ENCODE peak calls at places on chromosomes 4 and X, in seven cellular contexts. Q is lung; A is IMR-90; U is keratinocyte; H is CD4-positive, CD25-positive, alpha-beta regulatory T cell; C is heart left ventricle; L is tibial artery. E is an unnamed sample.

GRCh38 chr4:120466429-120466828 is 399.8 kb upstream of the MAD2L1 start:
- DNase-seq in Q (no peak), A (no peak), U (no peak), H (no peak), C (no peak), L (no peak), E (no peak)

GRCh38 chrX:70262952-70263567 is 3.1 kb upstream of the P2RY4 start:
- DNase-seq in Q (no peak), A (peak), U (peak), H (peak), C (peak), L (no peak), E (no peak)

GRCh38 chrX:386768-387575 is at the start of gene PPP2R3B:
- DNase-seq in Q (peak), A (peak), U (peak), H (peak), C (peak), L (peak), E (peak)

GRCh38 chr4:2935762-2936743 is 27.2 kb downstream of the NOP14 start:
- DNase-seq in Q (no peak), A (no peak), U (peak), H (peak), C (no peak), L (peak), E (peak)

GRCh38 chr4:8507251-8507570 is 66.6 kb downstream of the TRMT44 start:
- DNase-seq in Q (no peak), A (no peak), U (no peak), H (no peak), C (no peak), L (no peak), E (peak)

GRCh38 chrX:1093586-1094538 is 118.6 kb downstream of the CRLF2 start:
- DNase-seq in Q (no peak), A (no peak), U (no peak), H (no peak), C (no peak), L (no peak), E (peak)

GRCh38 chrX:97308161-97308560 is 424.5 kb downstream of the RPA4 start:
- DNase-seq in Q (no peak), A (peak), U (no peak), H (no peak), C (no peak), L (no peak), E (no peak)

GRCh38 chrX:54452920-54453319 is 12.7 kb downstream of the TSR2 start:
- DNase-seq in Q (no peak), A (peak), U (no peak), H (no peak), C (no peak), L (no peak), E (no peak)

GRCh38 chrX:134636859-134637258 is 21.4 kb downstream of the PLAC1 start:
- DNase-seq in Q (no peak), A (peak), U (no peak), H (no peak), C (no peak), L (no peak), E (no peak)

DNA sequence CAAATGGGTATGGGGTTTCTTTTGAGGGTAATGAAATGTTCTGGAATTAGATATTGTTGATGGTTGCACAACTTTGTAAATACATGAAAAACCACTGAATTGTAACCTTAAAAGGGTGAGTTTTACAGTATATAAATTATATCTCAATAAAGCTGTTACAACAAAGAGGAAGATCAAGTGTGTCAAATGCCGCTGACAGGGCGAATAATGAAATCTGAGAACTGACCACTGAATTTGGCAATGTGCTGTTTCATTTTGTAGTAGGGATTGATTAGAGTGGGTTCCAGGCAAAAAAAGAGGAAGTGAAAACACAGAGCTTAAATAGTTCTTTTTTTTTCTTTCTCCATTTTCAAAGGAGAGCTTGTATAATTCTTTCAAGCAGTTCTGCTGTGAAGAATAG is 161.1 kb upstream of the NAP1L5 start:
- DNase-seq in Q (no peak), A (no peak), U (no peak), H (no peak), C (no peak), L (no peak), E (no peak)
- H3K4me3 ChIP-seq in Q (no peak), A (no peak), U (no peak), H (no peak), C (no peak), L (no peak), E (no peak)

GRCh38 chr4:128601992-128602695 is 207.4 kb upstream of the JADE1 start:
- DNase-seq in Q (no peak), A (peak), U (no peak), H (no peak), C (no peak), L (no peak), E (no peak)

GRCh38 chr4:128600410-128600809 is 209.1 kb upstream of the JADE1 start:
- DNase-seq in Q (no peak), A (peak), U (no peak), H (no peak), C (no peak), L (no peak), E (no peak)

GRCh38 chr4:128604204-128604603 is 205.3 kb upstream of the JADE1 start:
- DNase-seq in Q (no peak), A (no peak), U (no peak), H (no peak), C (no peak), L (no peak), E (no peak)

GRCh38 chr4:128604840-128605239 is 204.7 kb upstream of the JADE1 start:
- DNase-seq in Q (no peak), A (peak), U (peak), H (no peak), C (no peak), L (no peak), E (no peak)

DNA sequence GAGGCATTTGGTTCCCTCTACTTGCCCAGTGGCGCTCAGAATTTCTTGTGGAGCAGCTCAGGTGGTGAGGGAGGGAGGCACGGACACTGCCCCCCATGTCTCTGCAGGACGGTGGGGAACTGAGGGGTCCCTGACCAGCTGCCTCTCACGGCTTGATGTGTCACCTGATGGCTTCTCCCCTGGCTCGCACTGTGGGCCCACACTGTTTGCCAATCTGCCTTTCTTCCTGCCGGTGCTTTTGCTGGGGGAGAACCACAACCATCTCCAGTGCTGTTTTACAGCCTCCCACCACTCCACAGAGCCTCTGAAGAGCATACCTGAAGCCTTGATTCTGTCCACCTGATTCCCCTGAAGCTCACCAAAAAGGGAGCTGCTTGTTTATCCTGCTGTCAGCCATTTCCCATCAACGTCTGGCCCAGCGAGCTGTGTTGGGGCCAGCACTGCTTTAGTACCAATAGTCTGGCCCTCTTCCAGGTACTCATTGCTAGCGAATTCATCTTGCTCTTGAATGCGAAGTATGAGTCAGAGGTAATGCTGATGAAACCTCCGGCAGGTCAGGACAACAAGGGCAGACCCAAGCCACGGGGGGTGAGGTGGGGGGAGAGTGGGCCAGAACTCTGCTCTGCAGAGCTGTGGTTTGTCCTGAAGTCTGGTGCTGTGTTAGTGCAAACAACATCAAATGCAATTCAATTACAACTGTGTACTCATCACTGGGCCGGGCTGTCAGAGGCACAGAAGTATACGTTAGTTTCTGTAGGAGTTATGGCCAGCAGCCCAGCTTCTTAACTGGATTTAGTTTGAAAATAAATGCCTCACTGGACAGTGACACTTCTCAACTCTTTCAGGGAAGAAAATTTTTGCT is 208.3 kb upstream of the JADE1 start:
- DNase-seq in Q (peak), A (peak), U (peak), H (no peak), C (peak), L (peak), E (peak)
- H3K27ac ChIP-seq in Q (peak), A (peak), U (peak), H (no peak), C (peak), L (peak), E (peak)

GRCh38 chrX:48468247-48468671 is 1.8 kb downstream of the SLC38A5 start:
- DNase-seq in Q (no peak), A (no peak), U (no peak), H (peak), C (no peak), L (no peak), E (no peak)

GRCh38 chrX:48467331-48467761 is 2.7 kb downstream of the SLC38A5 start:
- DNase-seq in Q (no peak), A (no peak), U (no peak), H (no peak), C (no peak), L (no peak), E (no peak)

GRCh38 chrX:48466696-48467095 is 3.4 kb downstream of the SLC38A5 start:
- DNase-seq in Q (no peak), A (no peak), U (no peak), H (peak), C (no peak), L (no peak), E (no peak)

GRCh38 chrX:48468693-48469691 is 1.1 kb downstream of the SLC38A5 start:
- DNase-seq in Q (no peak), A (no peak), U (no peak), H (peak), C (no peak), L (no peak), E (no peak)

DNA sequence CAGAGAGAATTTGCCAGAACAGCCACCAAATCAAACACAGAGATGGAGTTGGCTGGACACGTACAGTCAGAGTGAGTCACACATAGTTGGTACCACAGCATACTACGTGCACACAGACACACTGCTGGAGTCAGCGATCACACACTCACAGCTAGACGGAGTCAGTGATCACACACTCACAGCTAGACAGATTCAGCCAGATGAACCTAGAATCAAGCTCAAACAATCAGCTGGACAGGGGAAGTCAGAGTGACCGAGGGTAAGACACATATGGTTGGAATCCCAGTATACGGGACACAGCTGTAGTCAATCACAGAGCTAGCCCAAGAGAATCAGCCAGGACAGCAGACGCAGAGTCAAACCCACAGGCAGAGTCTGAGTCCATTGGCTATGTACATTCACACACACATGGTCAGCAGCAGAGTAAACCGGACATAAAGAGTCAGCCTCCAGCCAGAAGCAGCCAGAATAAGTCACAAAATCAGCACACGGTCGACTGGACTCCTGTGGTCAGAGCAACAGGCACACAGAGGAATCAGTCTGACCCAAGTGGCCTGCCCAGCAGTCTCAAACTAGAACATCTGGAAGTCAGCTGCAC is 4.6 kb downstream of the SLC38A5 start:
- DNase-seq in Q (no peak), A (peak), U (no peak), H (no peak), C (no peak), L (no peak), E (no peak)
- H3K4me3 ChIP-seq in Q (no peak), A (no peak), U (peak), H (no peak), C (no peak), L (no peak), E (no peak)

GRCh38 chr4:123804171-123804721 is 407.7 kb downstream of the SPRY1 start:
- DNase-seq in Q (no peak), A (no peak), U (no peak), H (no peak), C (no peak), L (no peak), E (no peak)

GRCh38 chr4:123807187-123807586 is 410.6 kb downstream of the SPRY1 start:
- DNase-seq in Q (no peak), A (no peak), U (no peak), H (no peak), C (no peak), L (no peak), E (no peak)

GRCh38 chr4:123806057-123806456 is 409.5 kb downstream of the SPRY1 start:
- DNase-seq in Q (no peak), A (no peak), U (no peak), H (no peak), C (no peak), L (no peak), E (no peak)

GRCh38 chr4:123802082-123802658 is 405.6 kb downstream of the SPRY1 start:
- DNase-seq in Q (no peak), A (no peak), U (no peak), H (no peak), C (no peak), L (no peak), E (no peak)

DNA sequence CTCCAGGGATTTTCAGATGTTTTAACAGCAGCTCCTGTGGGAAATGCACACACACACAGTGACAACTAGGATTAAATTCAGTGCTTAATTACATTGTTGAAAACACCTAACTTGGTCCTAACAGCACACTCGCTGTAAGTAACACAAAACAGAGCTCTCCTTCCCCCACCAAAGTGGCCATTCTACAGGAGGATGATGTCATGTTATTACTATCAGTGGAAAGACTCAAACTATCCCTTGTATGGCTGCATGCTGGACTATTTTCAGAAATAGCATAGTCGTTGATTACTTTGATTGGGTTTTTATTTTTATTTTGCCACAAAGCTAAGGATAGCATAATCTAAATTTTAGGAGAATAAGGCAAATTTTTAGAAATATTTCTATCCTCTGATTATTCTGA is 406.3 kb downstream of the SPRY1 start:
- DNase-seq in Q (no peak), A (no peak), U (no peak), H (no peak), C (no peak), L (no peak), E (no peak)
- H3K27ac ChIP-seq in Q (peak), A (no peak), U (no peak), H (no peak), C (no peak), L (no peak), E (no peak)

GRCh38 chr4:184805462-184806245 is 20.1 kb downstream of the ACSL1 start:
- DNase-seq in Q (peak), A (no peak), U (peak), H (no peak), C (peak), L (peak), E (no peak)
- H3K4me3 ChIP-seq in Q (no peak), A (no peak), U (peak), H (no peak), C (peak), L (no peak), E (no peak)

GRCh38 chr4:84912741-84913140 is 53.7 kb downstream of the WDFY3 start:
- DNase-seq in Q (no peak), A (no peak), U (no peak), H (no peak), C (no peak), L (no peak), E (no peak)

GRCh38 chr4:84916233-84916632 is 50.3 kb downstream of the WDFY3 start:
- DNase-seq in Q (no peak), A (no peak), U (no peak), H (no peak), C (no peak), L (no peak), E (no peak)

GRCh38 chr4:84913176-84913575 is 53.3 kb downstream of the WDFY3 start:
- DNase-seq in Q (no peak), A (no peak), U (no peak), H (no peak), C (no peak), L (no peak), E (no peak)

GRCh38 chr4:84915396-84915780 is 51.1 kb downstream of the WDFY3 start:
- DNase-seq in Q (no peak), A (peak), U (no peak), H (no peak), C (no peak), L (no peak), E (no peak)

GRCh38 chr4:84914686-84915395 is 51.6 kb downstream of the WDFY3 start:
- DNase-seq in Q (no peak), A (no peak), U (no peak), H (no peak), C (no peak), L (no peak), E (no peak)
- H3K27ac ChIP-seq in Q (no peak), A (no peak), U (no peak), H (no peak), C (no peak), L (peak), E (peak)

DNA sequence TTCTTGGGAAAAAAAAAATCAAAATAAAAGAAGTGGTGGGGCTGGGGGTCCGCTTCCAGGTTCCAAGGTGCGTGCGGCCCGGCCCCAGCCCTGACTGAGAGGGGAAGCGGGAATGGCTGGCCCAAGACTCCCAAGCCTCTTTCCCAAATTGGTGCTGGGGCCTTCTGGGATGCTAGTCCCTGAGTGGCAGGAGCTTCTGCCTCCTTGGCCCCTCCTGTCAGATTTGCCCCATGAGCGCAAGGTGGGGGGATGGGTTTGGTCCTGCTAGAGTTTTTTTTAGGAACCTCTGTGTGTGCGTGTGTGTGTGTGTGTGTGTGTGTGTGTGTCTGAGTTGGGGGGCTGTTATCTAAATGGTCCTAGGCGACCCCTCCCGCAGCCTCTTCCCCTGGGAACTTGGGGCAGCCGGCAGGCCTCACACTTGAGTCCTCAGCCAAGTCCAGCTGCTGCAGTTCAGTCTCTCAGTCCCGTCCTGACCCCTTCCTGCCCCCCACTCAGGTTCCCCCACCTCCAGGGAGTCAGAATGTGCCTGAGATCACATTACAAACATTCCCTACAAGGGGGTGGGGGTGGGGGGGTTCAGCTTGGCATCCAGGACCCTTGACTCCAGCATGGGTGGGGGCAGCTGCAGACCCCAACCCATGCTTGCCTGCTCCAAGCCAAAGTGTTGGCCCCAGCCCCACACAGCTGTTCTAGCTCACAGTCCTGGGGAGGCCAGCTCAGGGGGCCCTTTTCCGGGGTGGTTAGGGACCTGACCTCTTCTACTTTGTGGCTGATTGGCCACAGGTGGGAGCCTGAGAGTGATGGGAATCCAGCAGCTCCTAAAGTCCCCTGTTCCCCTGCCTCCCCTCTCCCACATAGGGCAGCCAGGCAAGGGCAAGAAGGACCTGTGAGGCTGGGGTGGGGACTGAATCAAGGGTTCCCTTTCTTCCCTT is 4.0 kb downstream of the EFNB1 start:
- DNase-seq in Q (no peak), A (no peak), U (no peak), H (no peak), C (no peak), L (no peak), E (no peak)
- H3K4me3 ChIP-seq in Q (peak), A (peak), U (peak), H (no peak), C (peak), L (peak), E (peak)

GRCh38 chr4:76781698-76782595 is 116.0 kb downstream of the SOWAHB start:
- DNase-seq in Q (no peak), A (peak), U (peak), H (no peak), C (no peak), L (no peak), E (peak)
- H3K27ac ChIP-seq in Q (no peak), A (peak), U (peak), H (no peak), C (no peak), L (no peak), E (peak)

E was measured in RWPE2.